ENCODE peak calls at places on chromosomes 7 and 10, in eight cellular contexts. One of them, this sample, is unnamed.

GRCh38 chr7:131034166-131034881 is 293.4 kb upstream of the MKLN1 start:
- DNase-seq in A549: no peak
- DNase-seq in IMR-90: no peak
- DNase-seq in heart left ventricle: peak
- DNase-seq in transverse colon: no peak
- DNase-seq in gastrocnemius medialis: peak
- DNase-seq in K562: no peak
- DNase-seq in uterus: no peak
- DNase-seq in this sample: no peak

GRCh38 chr7:89183726-89184125 is 388.2 kb upstream of the TEX47 start:
- DNase-seq in A549: no peak
- DNase-seq in IMR-90: no peak
- DNase-seq in heart left ventricle: no peak
- DNase-seq in transverse colon: no peak
- DNase-seq in gastrocnemius medialis: no peak
- DNase-seq in K562: no peak
- DNase-seq in uterus: no peak
- DNase-seq in this sample: no peak

GRCh38 chr10:62559481-62560206 is 185.5 kb downstream of the ZNF365 start:
- DNase-seq in A549: no peak
- DNase-seq in IMR-90: no peak
- DNase-seq in heart left ventricle: no peak
- DNase-seq in transverse colon: no peak
- DNase-seq in gastrocnemius medialis: no peak
- DNase-seq in K562: no peak
- DNase-seq in uterus: no peak
- DNase-seq in this sample: no peak

GRCh38 chr7:122528879-122529481 is 169.9 kb downstream of the RNF133 start:
- DNase-seq in A549: peak
- DNase-seq in IMR-90: peak
- DNase-seq in heart left ventricle: no peak
- DNase-seq in transverse colon: no peak
- DNase-seq in gastrocnemius medialis: no peak
- DNase-seq in K562: peak
- DNase-seq in uterus: no peak
- DNase-seq in this sample: no peak

GRCh38 chr7:50359995-50360925 is 55.7 kb downstream of the IKZF1 start:
- DNase-seq in A549: no peak
- DNase-seq in IMR-90: no peak
- DNase-seq in heart left ventricle: no peak
- DNase-seq in transverse colon: peak
- DNase-seq in gastrocnemius medialis: no peak
- DNase-seq in K562: peak
- DNase-seq in uterus: no peak
- DNase-seq in this sample: no peak

GRCh38 chr7:18619311-18619710 is 123.8 kb downstream of the HDAC9 start:
- DNase-seq in A549: no peak
- DNase-seq in IMR-90: no peak
- DNase-seq in heart left ventricle: no peak
- DNase-seq in transverse colon: no peak
- DNase-seq in gastrocnemius medialis: no peak
- DNase-seq in K562: no peak
- DNase-seq in uterus: no peak
- DNase-seq in this sample: no peak

GRCh38 chr7:11817111-11817710 is 14.8 kb downstream of the THSD7A start:
- DNase-seq in A549: no peak
- DNase-seq in IMR-90: no peak
- DNase-seq in heart left ventricle: no peak
- DNase-seq in transverse colon: no peak
- DNase-seq in gastrocnemius medialis: no peak
- DNase-seq in K562: no peak
- DNase-seq in uterus: no peak
- DNase-seq in this sample: no peak

GRCh38 chr7:111931016-111931517 is 275.1 kb downstream of the DOCK4 start:
- DNase-seq in A549: no peak
- DNase-seq in IMR-90: peak
- DNase-seq in heart left ventricle: no peak
- DNase-seq in transverse colon: no peak
- DNase-seq in gastrocnemius medialis: no peak
- DNase-seq in K562: no peak
- DNase-seq in uterus: no peak
- DNase-seq in this sample: no peak

GRCh38 chr7:150435390-150436073 is 14.9 kb upstream of the GIMAP8 start:
- DNase-seq in A549: no peak
- DNase-seq in IMR-90: no peak
- DNase-seq in heart left ventricle: no peak
- DNase-seq in transverse colon: peak
- DNase-seq in gastrocnemius medialis: no peak
- DNase-seq in K562: no peak
- DNase-seq in uterus: no peak
- DNase-seq in this sample: peak

GRCh38 chr7:37786741-37787569 is 61.4 kb upstream of the NME8 start:
- DNase-seq in A549: no peak
- DNase-seq in IMR-90: no peak
- DNase-seq in heart left ventricle: no peak
- DNase-seq in transverse colon: no peak
- DNase-seq in gastrocnemius medialis: no peak
- DNase-seq in K562: no peak
- DNase-seq in uterus: no peak
- DNase-seq in this sample: no peak

GRCh38 chr7:92695308-92696261 is 105.4 kb upstream of the FAM133B start:
- DNase-seq in A549: peak
- DNase-seq in IMR-90: peak
- DNase-seq in heart left ventricle: peak
- DNase-seq in transverse colon: peak
- DNase-seq in gastrocnemius medialis: no peak
- DNase-seq in K562: no peak
- DNase-seq in uterus: peak
- DNase-seq in this sample: no peak

GRCh38 chr10:6778992-6779701 is 199.1 kb upstream of the PRKCQ start:
- DNase-seq in A549: peak
- DNase-seq in IMR-90: peak
- DNase-seq in heart left ventricle: peak
- DNase-seq in transverse colon: no peak
- DNase-seq in gastrocnemius medialis: no peak
- DNase-seq in K562: no peak
- DNase-seq in uterus: peak
- DNase-seq in this sample: no peak

GRCh38 chr10:18290651-18291313 is 150.6 kb downstream of the CACNB2 start:
- DNase-seq in A549: no peak
- DNase-seq in IMR-90: no peak
- DNase-seq in heart left ventricle: no peak
- DNase-seq in transverse colon: no peak
- DNase-seq in gastrocnemius medialis: no peak
- DNase-seq in K562: no peak
- DNase-seq in uterus: no peak
- DNase-seq in this sample: no peak

GRCh38 chr7:151139071-151139521 is 28.4 kb downstream of the GBX1 start:
- DNase-seq in A549: no peak
- DNase-seq in IMR-90: no peak
- DNase-seq in heart left ventricle: no peak
- DNase-seq in transverse colon: peak
- DNase-seq in gastrocnemius medialis: peak
- DNase-seq in K562: no peak
- DNase-seq in uterus: no peak
- DNase-seq in this sample: no peak

GRCh38 chr7:140674899-140675701 is 2.4 kb downstream of the ADCK2 start:
- DNase-seq in A549: peak
- DNase-seq in IMR-90: peak
- DNase-seq in heart left ventricle: peak
- DNase-seq in transverse colon: peak
- DNase-seq in gastrocnemius medialis: peak
- DNase-seq in K562: peak
- DNase-seq in uterus: no peak
- DNase-seq in this sample: no peak

GRCh38 chr7:55120501-55121198 is 101.8 kb downstream of the EGFR start:
- DNase-seq in A549: no peak
- DNase-seq in IMR-90: peak
- DNase-seq in heart left ventricle: peak
- DNase-seq in transverse colon: no peak
- DNase-seq in gastrocnemius medialis: peak
- DNase-seq in K562: no peak
- DNase-seq in uterus: no peak
- DNase-seq in this sample: peak

GRCh38 chr7:134892002-134892693 is 94.2 kb upstream of the AGBL3 start:
- DNase-seq in A549: no peak
- DNase-seq in IMR-90: peak
- DNase-seq in heart left ventricle: no peak
- DNase-seq in transverse colon: no peak
- DNase-seq in gastrocnemius medialis: no peak
- DNase-seq in K562: no peak
- DNase-seq in uterus: no peak
- DNase-seq in this sample: no peak

GRCh38 chr7:157844611-157845010 is 507.8 kb downstream of the DNAJB6 start:
- DNase-seq in A549: no peak
- DNase-seq in IMR-90: no peak
- DNase-seq in heart left ventricle: no peak
- DNase-seq in transverse colon: no peak
- DNase-seq in gastrocnemius medialis: no peak
- DNase-seq in K562: no peak
- DNase-seq in uterus: no peak
- DNase-seq in this sample: no peak

DNA sequence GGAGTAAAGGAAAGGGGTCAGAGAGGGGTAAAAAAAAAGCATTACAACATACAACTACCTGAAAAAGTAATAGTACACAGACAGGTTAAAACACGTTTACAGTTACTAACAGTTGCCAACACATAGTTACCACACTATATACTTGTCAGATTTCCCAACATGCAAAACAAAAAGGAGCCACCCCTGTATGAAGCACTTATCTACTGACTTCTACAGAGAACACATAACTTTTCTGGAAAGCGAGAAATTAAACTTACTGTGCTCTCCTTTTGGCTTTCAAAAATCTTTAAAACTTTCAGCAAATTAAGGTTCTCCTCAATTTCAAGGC is 2.1 kb downstream of the ABI1 start:
- DNase-seq in A549: no peak
- DNase-seq in IMR-90: no peak
- DNase-seq in heart left ventricle: no peak
- DNase-seq in transverse colon: no peak
- DNase-seq in gastrocnemius medialis: no peak
- DNase-seq in K562: no peak
- DNase-seq in uterus: no peak
- DNase-seq in this sample: no peak
- H3K4me3 ChIP-seq in A549: peak
- H3K4me3 ChIP-seq in IMR-90: peak
- H3K4me3 ChIP-seq in heart left ventricle: peak
- H3K4me3 ChIP-seq in transverse colon: peak
- H3K4me3 ChIP-seq in gastrocnemius medialis: no peak
- H3K4me3 ChIP-seq in K562: peak
- H3K4me3 ChIP-seq in uterus: peak
- H3K4me3 ChIP-seq in this sample: no peak

DNA sequence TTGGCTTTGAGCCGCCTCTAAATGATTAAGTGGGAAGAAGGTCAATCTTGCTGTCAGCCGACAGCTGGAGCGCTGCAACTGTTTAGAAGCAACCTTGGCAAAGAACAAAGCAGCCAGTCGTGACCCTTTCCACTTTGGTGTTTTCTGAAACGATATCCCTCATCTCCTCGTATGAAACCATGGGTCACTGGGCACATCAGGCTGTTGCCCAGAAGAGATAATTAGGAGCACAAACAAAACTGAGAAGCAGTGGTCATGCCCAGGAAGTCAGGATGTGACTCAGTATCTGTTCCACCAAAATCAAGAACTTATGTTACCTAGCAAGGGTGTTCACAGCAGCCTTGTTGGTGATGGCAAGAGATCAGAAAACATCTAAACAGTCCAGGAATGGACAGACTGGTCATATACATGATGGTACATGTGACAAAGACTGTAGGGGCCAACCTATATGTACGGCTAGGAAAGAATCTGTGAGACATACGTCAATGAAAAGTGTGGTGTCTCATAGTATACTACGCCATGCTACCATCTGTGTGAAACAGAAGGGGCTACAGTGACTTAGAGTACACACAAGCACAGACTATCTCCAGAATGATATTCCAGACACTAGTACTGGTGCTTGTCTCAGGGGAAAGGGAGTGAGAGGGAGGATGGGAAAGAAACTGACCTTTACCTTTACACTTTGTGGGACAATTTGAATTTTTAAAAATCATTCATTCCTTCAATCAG is 22.4 kb downstream of the STN1 start:
- DNase-seq in A549: no peak
- DNase-seq in IMR-90: peak
- DNase-seq in heart left ventricle: peak
- DNase-seq in transverse colon: no peak
- DNase-seq in gastrocnemius medialis: no peak
- DNase-seq in K562: no peak
- DNase-seq in uterus: peak
- DNase-seq in this sample: peak
- TF ChIP-seq CTCF in A549: no peak
- TF ChIP-seq CTCF in IMR-90: no peak
- TF ChIP-seq CTCF in heart left ventricle: no peak
- TF ChIP-seq CTCF in transverse colon: no peak
- TF ChIP-seq CTCF in gastrocnemius medialis: no peak
- TF ChIP-seq CTCF in K562: no peak
- TF ChIP-seq CTCF in uterus: no peak
- TF ChIP-seq CTCF in this sample: no peak

GRCh38 chr7:132521423-132521822 is 54.8 kb downstream of the PLXNA4 start:
- DNase-seq in A549: no peak
- DNase-seq in IMR-90: no peak
- DNase-seq in heart left ventricle: no peak
- DNase-seq in transverse colon: no peak
- DNase-seq in gastrocnemius medialis: no peak
- DNase-seq in K562: no peak
- DNase-seq in uterus: no peak
- DNase-seq in this sample: no peak
- TF ChIP-seq POLR2A in A549: no peak
- TF ChIP-seq POLR2A in IMR-90: no peak
- TF ChIP-seq POLR2A in heart left ventricle: no peak
- TF ChIP-seq POLR2A in transverse colon: no peak
- TF ChIP-seq POLR2A in gastrocnemius medialis: no peak
- TF ChIP-seq POLR2A in K562: no peak
- TF ChIP-seq POLR2A in uterus: no peak
- TF ChIP-seq POLR2A in this sample: no peak

GRCh38 chr7:43692582-43693373 is 36.5 kb downstream of the COA1 start:
- DNase-seq in A549: peak
- DNase-seq in IMR-90: peak
- DNase-seq in heart left ventricle: no peak
- DNase-seq in transverse colon: no peak
- DNase-seq in gastrocnemius medialis: no peak
- DNase-seq in K562: no peak
- DNase-seq in uterus: no peak
- DNase-seq in this sample: no peak

GRCh38 chr7:43691611-43692010 is 37.7 kb downstream of the COA1 start:
- DNase-seq in A549: no peak
- DNase-seq in IMR-90: no peak
- DNase-seq in heart left ventricle: no peak
- DNase-seq in transverse colon: no peak
- DNase-seq in gastrocnemius medialis: no peak
- DNase-seq in K562: no peak
- DNase-seq in uterus: no peak
- DNase-seq in this sample: no peak

GRCh38 chr7:43694399-43694748 is 34.9 kb downstream of the COA1 start:
- DNase-seq in A549: no peak
- DNase-seq in IMR-90: peak
- DNase-seq in heart left ventricle: no peak
- DNase-seq in transverse colon: no peak
- DNase-seq in gastrocnemius medialis: no peak
- DNase-seq in K562: no peak
- DNase-seq in uterus: no peak
- DNase-seq in this sample: no peak

GRCh38 chr7:43697690-43698089 is 31.6 kb downstream of the COA1 start:
- DNase-seq in A549: no peak
- DNase-seq in IMR-90: peak
- DNase-seq in heart left ventricle: no peak
- DNase-seq in transverse colon: no peak
- DNase-seq in gastrocnemius medialis: no peak
- DNase-seq in K562: no peak
- DNase-seq in uterus: no peak
- DNase-seq in this sample: no peak

GRCh38 chr7:43693687-43694398 is 35.5 kb downstream of the COA1 start:
- DNase-seq in A549: peak
- DNase-seq in IMR-90: peak
- DNase-seq in heart left ventricle: no peak
- DNase-seq in transverse colon: no peak
- DNase-seq in gastrocnemius medialis: no peak
- DNase-seq in K562: no peak
- DNase-seq in uterus: no peak
- DNase-seq in this sample: no peak
- H3K4me3 ChIP-seq in A549: no peak
- H3K4me3 ChIP-seq in IMR-90: no peak
- H3K4me3 ChIP-seq in heart left ventricle: no peak
- H3K4me3 ChIP-seq in transverse colon: no peak
- H3K4me3 ChIP-seq in gastrocnemius medialis: no peak
- H3K4me3 ChIP-seq in K562: no peak
- H3K4me3 ChIP-seq in uterus: no peak
- H3K4me3 ChIP-seq in this sample: no peak

This sample was measured in lower leg skin.